ENCODE peak calls at places on chromosome 12, in seven cellular contexts. O is AG04450, U is IMR-90, K is fibroblast of lung, X is fibroblast of mammary gland, N is HepG2, J is natural killer cell. W is an unnamed sample.

GRCh38 chr12:123849517-123849916 is 87.4 kb downstream of the DNAH10 start:
- DNase-seq in U (no peak), J (no peak), N (no peak), K (no peak), X (no peak), O (no peak), W (no peak)

GRCh38 chr12:29149691-29150382 is 759 bp downstream of the FAR2 start:
- DNase-seq in U (no peak), X (no peak), J (no peak), K (no peak), O (no peak), N (no peak), W (no peak)

GRCh38 chr12:21828779-21829178 is 54.3 kb upstream of the KCNJ8 start:
- DNase-seq in O (no peak), N (no peak), K (no peak), X (peak), J (no peak), U (peak), W (no peak)

GRCh38 chr12:123164222-123164621 is 13.3 kb upstream of the PITPNM2 start:
- DNase-seq in U (no peak), J (no peak), X (no peak), N (no peak), K (no peak), O (no peak), W (no peak)

GRCh38 chr12:41485203-41485602 is 297.1 kb downstream of the PDZRN4 start:
- DNase-seq in U (no peak), J (no peak), O (no peak), K (no peak), N (no peak), X (no peak), W (no peak)

GRCh38 chr12:122840580-122841513 is 5.6 kb downstream of the HIP1R start:
- DNase-seq in X (no peak), U (no peak), K (peak), O (no peak), J (no peak), N (no peak), W (no peak)

GRCh38 chr12:6667559-6668210 is 4.8 kb upstream of the ING4 start:
- DNase-seq in N (no peak), J (no peak), U (no peak), O (no peak), X (no peak), K (no peak), W (no peak)

GRCh38 chr12:124727244-124727673 is 136.4 kb downstream of the SCARB1 start:
- DNase-seq in O (no peak), J (no peak), U (no peak), K (peak), N (peak), X (peak), W (no peak)

GRCh38 chr12:6934110-6934509 is 6.4 kb downstream of the ATN1 start:
- DNase-seq in J (no peak), O (no peak), X (peak), U (peak), N (no peak), K (peak), W (no peak)

GRCh38 chr12:111600296-111600562 is 1.1 kb upstream of the ATXN2 start:
- DNase-seq in N (peak), U (no peak), J (no peak), X (no peak), O (no peak), K (no peak), W (no peak)
- TF ChIP-seq CTCF in N (no peak), U (no peak), J (no peak), X (no peak), O (no peak), K (no peak), W (no peak)

GRCh38 chr12:8823565-8824300 is 1.3 kb downstream of the A2ML1 start:
- DNase-seq in J (no peak), X (peak), K (peak), O (no peak), N (no peak), U (peak), W (no peak)
- TF ChIP-seq CTCF in J (peak), X (peak), K (peak), O (peak), N (peak), U (peak), W (peak)

GRCh38 chr12:71641390-71641789 is 22.3 kb downstream of the ZFC3H1 start:
- DNase-seq in U (no peak), O (no peak), N (no peak), K (no peak), J (no peak), X (no peak), W (no peak)

GRCh38 chr12:71636704-71637115 is 26.9 kb downstream of the ZFC3H1 start:
- DNase-seq in O (peak), N (peak), J (no peak), K (peak), U (peak), X (peak), W (no peak)

GRCh38 chr12:71638499-71638898 is 25.1 kb downstream of the ZFC3H1 start:
- DNase-seq in X (no peak), U (no peak), N (no peak), O (no peak), J (no peak), K (no peak), W (no peak)

GRCh38 chr12:71640316-71640715 is 23.3 kb downstream of the ZFC3H1 start:
- DNase-seq in K (no peak), J (no peak), N (no peak), X (no peak), O (no peak), U (no peak), W (peak)

DNA sequence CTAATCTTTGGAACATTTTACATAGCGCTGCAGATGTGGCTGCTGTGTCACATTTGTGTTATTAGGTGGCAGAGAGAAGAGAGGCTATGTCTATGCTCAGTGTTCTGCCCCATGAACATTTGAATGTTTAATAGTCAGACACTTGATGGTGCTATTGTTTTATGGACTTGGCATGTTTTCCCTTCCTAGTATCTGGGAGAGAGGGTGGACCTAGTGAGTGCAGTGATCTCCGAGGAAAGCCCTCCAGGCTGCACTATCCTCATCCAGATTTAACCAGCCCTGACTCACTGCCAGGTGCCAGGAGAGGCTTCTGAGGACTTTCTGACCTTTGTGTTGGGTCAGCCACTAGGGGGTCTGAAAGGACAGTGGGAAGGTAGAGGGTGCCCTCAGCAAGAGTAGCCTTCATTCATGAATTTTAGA is 24.3 kb downstream of the ZFC3H1 start:
- DNase-seq in K (no peak), O (no peak), J (no peak), X (no peak), N (peak), U (no peak), W (no peak)
- TF ChIP-seq CTCF in K (no peak), O (no peak), J (no peak), X (peak), N (peak), U (no peak), W (peak)

DNA sequence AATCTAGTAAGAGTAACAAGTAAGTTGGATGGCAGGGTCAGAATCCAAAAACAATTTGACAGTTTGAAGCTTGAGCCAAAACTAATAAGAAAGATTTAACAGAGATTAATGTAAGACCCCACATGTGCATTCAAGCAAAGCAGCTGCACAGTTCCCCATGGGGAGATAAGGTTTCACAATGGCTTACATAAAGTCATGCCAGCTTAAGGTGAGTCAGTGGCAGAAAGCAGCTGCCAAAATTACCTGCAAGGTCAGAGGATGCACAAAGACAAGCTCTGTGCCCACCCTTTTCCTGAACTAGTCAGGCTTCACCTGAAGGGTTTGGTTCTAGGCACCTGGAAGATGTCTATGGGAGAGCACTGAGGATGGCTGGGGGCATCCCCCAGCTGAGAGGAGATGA is 36.6 kb upstream of the KRT77 start:
- DNase-seq in O (no peak), N (no peak), K (no peak), J (no peak), U (no peak), X (no peak), W (no peak)
- TF ChIP-seq CTCF in O (no peak), N (no peak), K (no peak), J (no peak), U (no peak), X (no peak), W (no peak)

GRCh38 chr12:24605916-24606315 is 343.0 kb downstream of the BCAT1 start:
- DNase-seq in X (no peak), J (no peak), U (no peak), O (no peak), N (no peak), K (no peak), W (no peak)
- TF ChIP-seq CTCF in X (no peak), J (no peak), U (no peak), O (no peak), N (no peak), K (no peak), W (no peak)

DNA sequence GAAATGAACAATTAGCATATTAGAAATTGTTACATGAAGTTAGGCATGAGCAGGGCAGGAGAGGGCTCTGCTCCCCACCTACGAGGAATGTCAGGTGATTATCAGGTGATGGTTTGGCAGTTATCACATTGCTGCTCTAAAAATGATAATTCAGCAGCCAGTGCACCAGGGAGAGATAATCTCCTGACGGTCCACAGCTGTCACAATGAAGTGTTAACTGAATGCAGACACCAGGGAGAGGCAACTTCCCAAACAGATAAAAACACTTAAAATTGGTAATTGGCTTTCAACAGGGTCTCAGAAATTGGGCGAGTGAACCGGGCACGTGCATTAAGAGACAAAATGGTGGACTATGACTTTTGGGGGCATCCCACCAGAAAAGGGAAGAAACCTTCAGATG is 176.0 kb downstream of the GRIP1 start:
- DNase-seq in J (no peak), N (no peak), X (no peak), U (no peak), O (no peak), K (no peak), W (no peak)
- TF ChIP-seq CTCF in J (no peak), N (no peak), X (no peak), U (no peak), O (no peak), K (no peak), W (no peak)

GRCh38 chr12:62436164-62436503 is 30.5 kb upstream of the MON2 start:
- DNase-seq in X (no peak), K (no peak), U (no peak), J (no peak), O (no peak), N (no peak), W (no peak)
- TF ChIP-seq CTCF in X (no peak), K (no peak), U (no peak), J (no peak), O (no peak), N (no peak), W (no peak)

DNA sequence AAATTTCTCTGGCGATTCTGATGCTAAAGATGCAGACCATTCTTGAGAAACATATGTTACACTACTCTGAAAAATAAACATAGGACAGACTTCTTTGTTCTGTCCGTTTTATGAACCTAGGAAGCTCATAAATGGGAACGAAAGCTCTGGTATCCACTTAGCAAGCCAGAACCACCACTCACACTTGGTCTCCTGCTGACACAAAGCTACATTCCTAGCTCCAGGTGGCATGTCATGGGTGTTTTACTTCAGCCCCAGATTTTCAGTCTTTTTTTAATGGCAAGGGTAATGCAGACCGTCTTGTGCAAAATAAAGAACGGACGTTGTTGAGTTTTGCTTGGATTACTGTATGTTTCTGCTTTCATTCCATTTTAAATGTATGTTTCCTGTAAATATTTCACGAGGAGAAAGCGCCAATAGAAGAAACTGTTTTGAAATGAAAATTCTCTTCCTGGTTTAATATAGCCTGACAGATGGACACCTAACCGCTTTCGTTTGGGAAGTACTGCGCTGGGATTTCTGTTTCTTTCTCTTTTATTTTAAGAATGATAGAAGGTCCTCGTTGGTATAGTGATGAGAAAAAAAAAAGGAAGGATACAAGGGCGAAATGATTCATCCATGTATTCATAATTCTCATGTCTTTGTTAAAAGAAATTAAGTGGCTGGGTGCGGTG is 820 bp upstream of the COQ5 start:
- DNase-seq in K (peak), N (peak), J (no peak), X (peak), O (no peak), U (peak), W (no peak)
- TF ChIP-seq CTCF in K (no peak), N (peak), J (no peak), X (peak), O (peak), U (no peak), W (no peak)

DNA sequence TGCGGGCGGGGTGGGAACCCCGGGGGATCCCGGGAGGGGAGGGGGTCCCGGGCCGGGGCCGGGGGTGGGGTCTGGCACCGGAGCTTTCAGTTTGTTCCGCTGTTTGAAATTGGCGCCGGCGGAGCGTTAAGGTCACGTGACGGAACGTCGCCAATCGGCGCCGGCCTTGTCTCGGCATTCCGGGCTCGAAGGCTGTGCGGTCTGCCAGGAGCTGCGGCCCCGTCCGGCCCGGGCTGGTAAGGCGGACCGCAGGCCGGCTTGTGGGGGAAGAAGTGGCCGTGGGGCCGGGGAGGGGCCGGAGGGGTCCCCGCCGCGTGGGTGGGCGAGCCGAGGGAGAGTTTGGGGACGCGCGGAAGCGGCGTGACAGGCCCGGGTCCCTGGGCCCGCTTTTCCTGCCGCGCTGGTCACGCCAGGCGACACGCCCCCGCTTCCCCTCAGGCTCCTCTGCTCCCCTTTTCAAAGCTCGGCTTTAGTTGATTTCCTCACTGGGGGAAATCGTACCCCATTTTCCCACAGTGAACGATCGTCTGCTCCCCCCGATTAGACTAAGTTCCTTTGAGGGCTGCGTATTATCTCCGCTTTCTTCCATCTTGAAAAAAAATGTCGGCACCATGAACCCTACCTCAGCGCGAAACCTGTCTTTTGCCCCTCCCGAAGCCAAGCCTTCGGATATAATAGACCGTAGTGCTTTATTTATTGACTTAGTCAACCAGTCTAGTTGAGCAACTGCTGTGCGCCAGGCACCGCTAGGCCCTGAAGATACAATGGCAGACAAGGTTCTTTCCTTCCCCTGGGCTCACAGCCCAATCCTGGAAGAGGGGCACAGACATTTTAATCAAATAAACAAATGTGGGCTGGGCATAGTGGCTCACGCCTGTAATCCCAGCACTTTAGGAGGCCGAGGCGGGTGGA is at the start of the genes FOXM1 and RHNO1:
- DNase-seq in K (peak), O (peak), X (peak), J (peak), U (peak), N (peak), W (peak)
- TF ChIP-seq CTCF in K (no peak), O (peak), X (no peak), J (no peak), U (peak), N (no peak), W (peak)

GRCh38 chr12:26153421-26154154 is 28.8 kb upstream of the BHLHE41 start:
- DNase-seq in J (no peak), K (peak), O (peak), N (peak), X (peak), U (peak), W (no peak)
- TF ChIP-seq CTCF in J (no peak), K (peak), O (peak), N (no peak), X (peak), U (peak), W (peak)

W was measured in chondrocyte.